ENCODE peak calls at places on chromosomes 7 and 10, in four cellular contexts. P is AG04450, Z is testis, Q is body of pancreas. O is an unnamed sample.

GRCh38 chr10:103480521-103480920 is 1.5 kb upstream of the CALHM3 start:
- DNase-seq in P (no peak), Z (no peak), Q (peak), O (no peak)

GRCh38 chr7:78284945-78285344 is 486.4 kb downstream of the PHTF2 start:
- DNase-seq in P (no peak), Z (no peak), Q (no peak), O (no peak)

GRCh38 chr7:142139597-142140501 is 28.3 kb downstream of the MGAM2 start:
- DNase-seq in P (no peak), Z (no peak), Q (peak), O (no peak)

GRCh38 chr7:139958599-139959380 is 104.0 kb downstream of the PARP12 start:
- DNase-seq in P (peak), Z (no peak), Q (no peak), O (no peak)

GRCh38 chr10:111129348-111129747 is 52.5 kb downstream of the ADRA2A start:
- DNase-seq in P (no peak), Z (no peak), Q (no peak), O (no peak)

GRCh38 chr10:21272585-21273399 is 252.7 kb downstream of the SKIDA1 start:
- DNase-seq in P (no peak), Z (no peak), Q (no peak), O (no peak)

GRCh38 chr7:112877671-112878460 is 87.7 kb upstream of the TMEM168 start:
- DNase-seq in P (no peak), Z (no peak), Q (no peak), O (no peak)

GRCh38 chr10:76017026-76017732 is 585.8 kb downstream of the LRMDA start:
- DNase-seq in P (no peak), Z (no peak), Q (no peak), O (no peak)

GRCh38 chr7:2870471-2870941 is 26.4 kb upstream of the GNA12 start:
- DNase-seq in P (no peak), Z (peak), Q (peak), O (peak)

GRCh38 chr10:8042032-8042863 is 12.2 kb upstream of the GATA3 start:
- DNase-seq in P (no peak), Z (no peak), Q (no peak), O (no peak)

GRCh38 chr7:117588352-117588794 is 108.5 kb downstream of the CFTR start:
- DNase-seq in P (peak), Z (no peak), Q (no peak), O (no peak)

GRCh38 chr10:76936182-76936581 is 701.4 kb downstream of the KCNMA1 start:
- DNase-seq in P (no peak), Z (no peak), Q (no peak), O (no peak)

GRCh38 chr7:140726304-140726703 is 29.8 kb downstream of the NDUFB2 start:
- DNase-seq in P (no peak), Z (no peak), Q (no peak), O (no peak)

GRCh38 chr10:110859206-110859946 is 12.4 kb upstream of the PDCD4 start:
- DNase-seq in P (no peak), Z (no peak), Q (peak), O (peak)

GRCh38 chr7:39624202-39624807 is 933 bp downstream of the RALA start:
- DNase-seq in P (no peak), Z (peak), Q (peak), O (no peak)

GRCh38 chr7:137539111-137539715 is 195.7 kb upstream of the PTN start:
- DNase-seq in P (peak), Z (no peak), Q (no peak), O (no peak)

GRCh38 chr10:128880221-128880620 is 586.8 kb upstream of the MGMT start:
- DNase-seq in P (no peak), Z (no peak), Q (no peak), O (no peak)

GRCh38 chr10:63977329-63977923 is 456.2 kb downstream of the REEP3 start:
- DNase-seq in P (no peak), Z (peak), Q (peak), O (no peak)

GRCh38 chr10:86711237-86711956 is 43.1 kb downstream of the LDB3 start:
- DNase-seq in P (peak), Z (peak), Q (peak), O (peak)
- TF ChIP-seq CTCF in P (peak), Z (peak), Q (peak), O (peak)

DNA sequence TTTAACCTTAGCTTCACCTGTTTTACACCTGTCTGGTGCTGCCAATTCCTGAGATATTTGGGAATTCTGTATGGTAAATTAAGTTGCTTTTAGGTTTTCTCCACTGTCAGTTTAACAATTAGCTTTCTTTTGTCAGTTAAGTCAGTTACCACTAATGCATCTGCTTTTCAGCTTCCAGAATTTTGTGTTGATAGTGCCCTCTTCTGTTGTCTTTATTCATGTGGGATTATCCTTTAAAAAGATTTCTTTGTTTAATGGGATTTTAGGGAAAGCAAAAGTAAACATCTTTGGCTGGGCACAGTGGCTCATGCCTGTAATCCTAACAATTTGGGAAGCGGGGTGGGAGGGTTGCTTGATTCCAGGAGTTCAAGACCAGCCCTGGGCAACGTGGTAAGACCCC is 8.1 kb downstream of the TFAM start:
- DNase-seq in P (no peak), Z (no peak), Q (no peak), O (no peak)
- H3K27ac ChIP-seq in P (no peak), Z (no peak), Q (no peak), O (no peak)

GRCh38 chr7:99438573-99439480 is at the start of the genes CPSF4 and PTCD1:
- DNase-seq in P (peak), Z (peak), Q (peak), O (peak)
- TF ChIP-seq CTCF in P (no peak), Z (peak), Q (no peak), O (no peak)

GRCh38 chr10:44781131-44781530 is 130.0 kb upstream of the TMEM72 start:
- DNase-seq in P (no peak), Z (no peak), Q (no peak), O (no peak)
- H3K27ac ChIP-seq in P (no peak), Z (no peak), Q (no peak), O (no peak)

DNA sequence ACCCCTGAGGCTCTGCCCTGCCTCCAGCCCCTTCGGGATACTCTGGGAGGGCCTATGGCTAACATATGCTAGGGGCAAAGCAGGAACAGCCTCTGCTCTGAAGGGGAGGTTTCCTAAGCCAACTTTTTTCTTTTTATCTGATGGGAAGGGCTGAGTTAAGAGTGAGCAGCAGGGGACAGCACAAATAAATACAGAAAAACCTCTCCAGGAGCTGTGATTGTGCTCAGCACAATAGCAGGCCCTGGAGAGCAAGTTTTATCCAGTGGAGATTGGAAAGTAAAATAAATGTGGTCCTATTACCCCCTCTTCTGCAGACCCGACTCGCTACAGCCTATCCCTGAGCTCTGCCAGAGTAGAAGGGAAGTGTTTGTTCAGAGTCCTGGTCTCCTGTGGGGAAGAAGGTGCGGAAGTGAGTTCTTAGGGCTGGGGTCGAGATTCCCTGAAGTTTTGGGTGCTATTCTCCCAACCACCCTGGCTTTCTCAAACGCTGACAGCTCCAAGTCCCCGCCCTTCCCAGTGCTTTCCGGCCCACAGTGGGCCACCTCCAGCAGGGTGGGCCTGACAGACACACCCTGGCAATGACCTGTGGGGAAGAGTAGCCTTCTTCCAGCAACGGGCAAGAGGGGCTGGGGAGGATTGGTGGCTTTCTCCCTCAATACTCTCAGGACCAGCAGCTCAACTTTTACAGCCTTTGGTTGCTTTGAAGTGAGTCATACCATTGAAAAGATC is 23.0 kb upstream of the AFAP1L2 start:
- DNase-seq in P (no peak), Z (no peak), Q (no peak), O (no peak)
- TF ChIP-seq CTCF in P (no peak), Z (no peak), Q (no peak), O (no peak)

GRCh38 chr7:95619517-95619916 is 23.2 kb upstream of the PDK4 start:
- DNase-seq in P (no peak), Z (no peak), Q (no peak), O (no peak)
- H3K27ac ChIP-seq in P (no peak), Z (no peak), Q (no peak), O (no peak)

GRCh38 chr7:155533120-155533826 is 13.1 kb downstream of the CNPY1 start:
- DNase-seq in P (no peak), Z (peak), Q (peak), O (no peak)
- TF ChIP-seq CTCF in P (no peak), Z (no peak), Q (no peak), O (no peak)